ENCODE peak calls at places on chromosomes 2 and 18, in five cellular contexts. E is cardiac muscle cell, X is OCI-LY7, H is colonic mucosa, A is heart left ventricle. L is an unnamed sample.

GRCh38 chr2:126221506-126221905 is 434.5 kb upstream of the GYPC start:
- DNase-seq in H (no peak), X (no peak), A (no peak), E (no peak), L (no peak)

GRCh38 chr2:112048887-112049286 is 6.2 kb upstream of the TMEM87B start:
- DNase-seq in E (peak; percentile 47), X (peak; percentile 61), A (no peak), H (peak; percentile 65), L (no peak)

GRCh38 chr2:97673187-97673914 is 3.8 kb downstream of the C2orf92 start:
- DNase-seq in A (no peak), H (no peak), X (no peak), E (no peak), L (no peak)

GRCh38 chr18:56541790-56542189 is 96.6 kb downstream of the TXNL1 start:
- DNase-seq in X (no peak), A (no peak), E (peak; percentile 34), H (no peak), L (no peak)

GRCh38 chr2:101306410-101306809 is 2.1 kb downstream of the RNF149 start:
- DNase-seq in A (no peak), X (no peak), E (no peak), H (no peak), L (no peak)

GRCh38 chr2:111028720-111029119 is 92.0 kb upstream of the BCL2L11 start:
- DNase-seq in H (peak; percentile 59), E (no peak), A (no peak), X (peak; percentile 58), L (no peak)

GRCh38 chr2:174787485-174788205 is 23.4 kb upstream of the CHRNA1 start:
- DNase-seq in A (no peak), X (no peak), E (no peak), H (no peak), L (no peak)

GRCh38 chr18:76721207-76721996 is 101.0 kb upstream of the ZNF236 start:
- DNase-seq in X (no peak), E (no peak), A (no peak), H (no peak), L (no peak)

GRCh38 chr18:45332911-45333310 is 282.4 kb upstream of the SLC14A2 start:
- DNase-seq in H (no peak), E (no peak), X (no peak), A (no peak), L (no peak)
- H3K27ac ChIP-seq in H (no peak overlapping the region), E (no peak overlapping the region), X (no peak overlapping the region), A (no peak overlapping the region), L (no peak overlapping the region)

DNA sequence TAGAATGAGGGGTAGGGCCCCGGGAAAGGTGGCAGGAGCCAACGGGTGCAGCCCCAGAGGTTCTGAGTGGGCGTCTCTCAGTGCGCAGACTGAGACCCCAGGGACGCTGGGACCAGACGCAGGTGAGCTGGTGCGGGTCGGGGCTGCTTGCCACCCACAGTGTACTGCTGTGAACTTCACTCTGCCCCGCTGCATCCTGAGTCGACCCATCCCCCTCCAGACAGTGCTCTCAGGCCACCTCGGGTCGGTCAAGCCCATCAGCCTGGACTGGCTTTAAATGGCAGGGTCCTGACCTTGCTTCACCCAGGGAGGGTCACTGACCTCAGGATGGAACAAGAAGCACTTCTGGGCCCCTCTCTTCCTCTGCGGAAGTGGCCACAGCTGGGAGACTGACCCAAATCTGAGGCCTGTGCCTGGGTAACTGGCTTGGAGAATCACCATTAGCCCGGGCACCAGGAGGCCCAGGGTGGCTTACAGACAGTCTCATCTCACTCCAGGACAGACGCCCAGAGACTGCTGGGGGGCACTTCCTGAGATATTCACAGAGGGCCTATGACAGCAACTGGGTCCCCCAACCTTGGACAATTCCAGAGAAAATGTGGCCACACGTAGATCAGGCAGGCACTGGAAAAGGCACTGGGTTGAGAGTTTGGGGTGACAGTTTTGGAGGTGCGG is 23.7 kb upstream of the BOK start:
- DNase-seq in E (no peak), X (no peak), A (no peak), H (no peak), L (no peak)
- TF ChIP-seq CTCF in E (no peak), X (no peak), A (no peak), H (no peak), L (no peak)

DNA sequence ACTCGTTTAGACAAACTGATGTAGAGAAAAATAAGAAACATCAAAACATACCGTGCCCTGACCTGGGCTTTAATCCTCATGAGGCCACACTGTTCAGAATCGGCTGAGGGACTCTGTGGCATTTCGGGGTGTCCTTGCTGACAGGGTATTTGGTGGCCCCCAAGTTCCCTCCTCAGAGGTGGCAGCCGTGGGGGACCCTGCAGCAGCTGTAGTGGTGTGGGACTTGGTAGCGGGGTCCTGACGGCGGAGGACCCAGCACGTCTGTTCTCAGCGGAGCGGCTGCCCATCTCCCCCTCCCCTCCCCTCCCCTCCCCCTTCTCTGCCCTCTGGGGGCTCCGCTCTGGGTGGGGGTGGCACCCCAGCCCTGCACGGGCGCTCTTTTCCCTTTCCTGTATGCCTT is 18.4 kb downstream of the KCNG2 start:
- DNase-seq in H (no peak), X (no peak), E (no peak), A (no peak), L (no peak)
- H3K4me1 ChIP-seq in H (no peaks in the 10 kb centered on the region), X (peaks cover 30% of the 10 kb centered on the region), E (no peaks in the 10 kb centered on the region), A (no peaks in the 10 kb centered on the region), L (peaks cover 10% of the 10 kb centered on the region)

DNA sequence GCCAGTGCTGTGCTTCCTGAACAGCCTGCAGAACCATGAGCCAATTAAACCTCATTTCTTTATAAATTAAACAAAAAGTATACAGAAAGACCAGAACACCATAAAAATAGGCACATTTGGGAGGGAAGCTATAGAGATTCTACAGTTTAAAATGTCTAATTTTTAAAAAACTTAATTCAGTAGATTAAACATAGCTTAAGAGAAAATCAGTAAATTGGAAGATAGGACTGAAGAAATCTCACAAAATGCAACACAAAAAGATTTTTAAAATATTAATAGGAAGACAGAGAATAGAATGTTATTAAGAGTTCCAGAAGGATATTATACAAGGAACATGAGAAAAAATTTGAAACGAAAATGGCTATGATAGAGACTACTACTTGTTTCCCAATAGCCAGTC is 90.5 kb upstream of the SPTBN1 start:
- DNase-seq in E (no peak), A (no peak), X (no peak), H (no peak), L (no peak)
- H3K27ac ChIP-seq in E (no peak overlapping the region), A (no peak overlapping the region), X (no peak overlapping the region), H (no peak overlapping the region), L (no peak overlapping the region)

GRCh38 chr2:42931818-42932195 is 139.4 kb upstream of the HAAO start:
- DNase-seq in E (no peak), H (no peak), X (no peak), A (no peak), L (no peak)

GRCh38 chr2:42929577-42929984 is 137.2 kb upstream of the HAAO start:
- DNase-seq in E (no peak), X (no peak), H (no peak), A (no peak), L (no peak)

GRCh38 chr2:42929985-42930581 is 137.7 kb upstream of the HAAO start:
- DNase-seq in H (no peak), X (no peak), A (peak; percentile 73), E (no peak), L (no peak)

GRCh38 chr2:42932271-42933151 is 140.1 kb upstream of the HAAO start:
- DNase-seq in E (peak; percentile 61), A (peak; percentile 71), X (no peak), H (no peak), L (no peak)

GRCh38 chr2:42931147-42931817 is 138.9 kb upstream of the HAAO start:
- DNase-seq in H (no peak), E (peak; percentile 32), X (peak; percentile 21), A (no peak), L (no peak)
- TF ChIP-seq CTCF in H (peak; percentile 15), E (peak; percentile 35), X (peak; percentile 72), A (peak; percentile 36), L (peak; percentile 16)

L was measured in lower lobe of right lung.